ENCODE peak calls at places on chromosomes 5 and 9, in five cellular contexts. O is tibial artery; X is activated T-helper 1 cell treated with anti-CD3 and anti-CD28 coated beads, Interleukin-12 subunit alpha, Interleukin-12 subunit beta, Interleukin-2, Interleukin-4 antibody, amounts not matched to agents 30 ng/mL and 10 ng/mL and 1 ng/mL, durations not matched to agents 14 hours and 24 hours and 36 hours; I is Daoy; D is activated T-cell treated with anti-CD3 and anti-CD28 coated beads for 48 hours. V is an unnamed sample.

GRCh38 chr9:18382243-18382642 is 91.7 kb upstream of the ADAMTSL1 start:
- DNase-seq in O (no peak), X (no peak), I (no peak), D (no peak), V (no peak)

GRCh38 chr5:135868681-135869080 is 27.0 kb downstream of the IL9 start:
- DNase-seq in O (no peak), X (no peak), I (no peak), D (no peak), V (no peak)

GRCh38 chr5:98777295-98777694 is 3.8 kb downstream of the RGMB start:
- DNase-seq in O (no peak), X (no peak), I (no peak), D (no peak), V (no peak)

GRCh38 chr9:108078823-108079222 is 589.3 kb upstream of the KLF4 start:
- DNase-seq in O (no peak), X (no peak), I (no peak), D (no peak), V (no peak)

GRCh38 chr5:175809531-175810121 is 61.8 kb upstream of the CPLX2 start:
- DNase-seq in O (no peak), X (no peak), I (peak), D (no peak), V (no peak)

GRCh38 chr9:126860757-126861466 is 473 bp downstream of the ZBTB34 start:
- DNase-seq in O (no peak), X (no peak), I (peak), D (peak), V (peak)

GRCh38 chr5:95955996-95956899 is 5.4 kb downstream of the ELL2 start:
- DNase-seq in O (no peak), X (no peak), I (no peak), D (no peak), V (no peak)

GRCh38 chr9:34555002-34555348 is 32.2 kb upstream of the ENHO start:
- DNase-seq in O (peak), X (no peak), I (no peak), D (no peak), V (no peak)

GRCh38 chr9:34375901-34376595 is 650 bp downstream of the MYORG start:
- DNase-seq in O (no peak), X (no peak), I (peak), D (peak), V (no peak)

GRCh38 chr9:127913682-127914081 is 3.2 kb downstream of the ST6GALNAC4 start:
- DNase-seq in O (no peak), X (no peak), I (no peak), D (no peak), V (no peak)

GRCh38 chr9:71746753-71747115 is 21.6 kb downstream of the CEMIP2 start:
- DNase-seq in O (no peak), X (no peak), I (no peak), D (no peak), V (no peak)

GRCh38 chr5:154411338-154411737 is 34.5 kb upstream of the SAP30L start:
- DNase-seq in O (no peak), X (no peak), I (no peak), D (no peak), V (no peak)

GRCh38 chr5:17235736-17236330 is 18.4 kb downstream of the BASP1 start:
- DNase-seq in O (no peak), X (no peak), I (no peak), D (no peak), V (no peak)

GRCh38 chr9:7315746-7316457 is 483.7 kb downstream of the DMAC1 start:
- DNase-seq in O (no peak), X (no peak), I (no peak), D (no peak), V (no peak)

GRCh38 chr5:62084391-62084790 is 221.6 kb upstream of the KIF2A start:
- DNase-seq in O (no peak), X (no peak), I (no peak), D (no peak), V (no peak)

GRCh38 chr5:102762828-102763227 is 7.7 kb downstream of the PAM start:
- DNase-seq in O (no peak), X (no peak), I (no peak), D (no peak), V (no peak)

GRCh38 chr5:43332401-43332800 is 19.2 kb upstream of the HMGCS1 start:
- DNase-seq in O (no peak), X (no peak), I (no peak), D (no peak), V (no peak)

GRCh38 chr9:90846770-90847419 is 45.3 kb downstream of the SYK start:
- DNase-seq in O (no peak), X (no peak), I (no peak), D (no peak), V (no peak)

GRCh38 chr5:157366741-157367684 is 93.0 kb upstream of the NIPAL4 start:
- DNase-seq in O (no peak), X (no peak), I (peak), D (no peak), V (no peak)

GRCh38 chr5:151104795-151105194 is 24.0 kb upstream of the TNIP1 start:
- DNase-seq in O (peak), X (no peak), I (no peak), D (no peak), V (no peak)

GRCh38 chr9:116566677-116567488 is 120.2 kb upstream of the TRIM32 start:
- DNase-seq in O (no peak), X (no peak), I (no peak), D (no peak), V (no peak)

GRCh38 chr5:137206030-137206715 is 293.0 kb downstream of the SPOCK1 start:
- DNase-seq in O (no peak), X (no peak), I (peak), D (no peak), V (no peak)

GRCh38 chr5:113520429-113520828 is 6.9 kb downstream of the YTHDC2 start:
- DNase-seq in O (no peak), X (no peak), I (no peak), D (peak), V (no peak)

GRCh38 chr5:143629871-143630658 is 181.9 kb upstream of the HMHB1 start:
- DNase-seq in O (no peak), X (no peak), I (peak), D (no peak), V (no peak)

GRCh38 chr5:113495402-113495801 is 7.1 kb upstream of the MCC start:
- DNase-seq in O (no peak), X (no peak), I (peak), D (no peak), V (no peak)

GRCh38 chr5:165370233-165370632 is 1864.8 kb downstream of the MAT2B start:
- DNase-seq in O (no peak), X (no peak), I (no peak), D (no peak), V (no peak)

GRCh38 chr5:4018007-4018406 is 422.4 kb downstream of the IRX1 start:
- DNase-seq in O (no peak), X (no peak), I (no peak), D (no peak), V (no peak)

GRCh38 chr5:148290271-148291195 is 21.7 kb upstream of the SPINK7 start:
- DNase-seq in O (no peak), X (no peak), I (no peak), D (no peak), V (no peak)

GRCh38 chr9:4984171-4984570 is 901 bp upstream of the JAK2 start:
- DNase-seq in O (no peak), X (no peak), I (no peak), D (no peak), V (no peak)

GRCh38 chr9:137236936-137237421 is 4.1 kb upstream of the TUBB4B start:
- DNase-seq in O (no peak), X (no peak), I (no peak), D (no peak), V (no peak)

GRCh38 chr5:172620506-172620905 is 20.6 kb upstream of the NEURL1B start:
- DNase-seq in O (peak), X (no peak), I (no peak), D (no peak), V (no peak)

GRCh38 chr9:121394292-121394691 is 24.2 kb upstream of the STOM start:
- DNase-seq in O (no peak), X (no peak), I (no peak), D (no peak), V (no peak)

V was measured in ascending aorta.